ENCODE peak calls at places on chromosomes 2 and 18, in five cellular contexts. V, K, A, D and R are unnamed samples.
A peak's percentile ranks its signal among the peaks of the same experiment; 100 is the strongest.

GRCh38 chr2:202418027-202418426 is 41.9 kb downstream of the BMPR2 start:
- DNase-seq in V (no peak), K (no peak), A (no peak), D (no peak), R (no peak)

GRCh38 chr2:177241771-177242135 is 22.8 kb downstream of the NFE2L2 start:
- DNase-seq in V (no peak), K (no peak), A (no peak), D (no peak), R (peak; percentile 74)

GRCh38 chr2:128414351-128414750 is 95.7 kb upstream of the HS6ST1 start:
- DNase-seq in V (peak; percentile 25), K (no peak), A (no peak), D (peak; percentile 35), R (no peak)

GRCh38 chr2:109663721-109664120 is 49.6 kb downstream of the SOWAHC start:
- DNase-seq in V (no peak), K (peak; percentile 22), A (no peak), D (no peak), R (no peak)

GRCh38 chr18:79881695-79882094 is 69.8 kb downstream of the SLC66A2 start:
- DNase-seq in V (no peak), K (no peak), A (no peak), D (no peak), R (no peak)

GRCh38 chr18:39660141-39660540 is 2094.5 kb upstream of the CELF4 start:
- DNase-seq in V (no peak), K (no peak), A (no peak), D (no peak), R (peak; percentile 45)

GRCh38 chr18:3121256-3121655 is 98.5 kb downstream of the MYOM1 start:
- DNase-seq in V (no peak), K (no peak), A (no peak), D (no peak), R (no peak)

GRCh38 chr18:56038258-56039030 is 450.5 kb upstream of the TCF4 start:
- DNase-seq in V (no peak), K (no peak), A (no peak), D (no peak), R (no peak)

GRCh38 chr2:76870581-76870980 is 651.6 kb downstream of the LRRTM4 start:
- DNase-seq in V (no peak), K (peak; percentile 39), A (no peak), D (no peak), R (no peak)

GRCh38 chr2:223508372-223508771 is 93.8 kb downstream of the SCG2 start:
- DNase-seq in V (no peak), K (no peak), A (no peak), D (no peak), R (no peak)

GRCh38 chr2:5691659-5692529 is at the start of gene SOX11:
- DNase-seq in V (peak; percentile 93), K (peak; percentile 95), A (peak; percentile 96), D (peak; percentile 96), R (no peak)

GRCh38 chr2:222545821-222546540 is 109.9 kb downstream of the FARSB start:
- DNase-seq in V (no peak), K (peak; percentile 82), A (no peak), D (no peak), R (no peak)

GRCh38 chr2:8849322-8849721 is 11.9 kb upstream of the KIDINS220 start:
- DNase-seq in V (no peak), K (peak; percentile 9), A (no peak), D (no peak), R (no peak)

GRCh38 chr2:7289697-7290096 is 372.5 kb downstream of the RNF144A start:
- DNase-seq in V (peak; percentile 39), K (no peak), A (no peak), D (no peak), R (no peak)

GRCh38 chr2:114960389-114960788 is 517.9 kb downstream of the DPP10 start:
- DNase-seq in V (no peak), K (no peak), A (no peak), D (no peak), R (no peak)

GRCh38 chr2:114962551-114962950 is 520.1 kb downstream of the DPP10 start:
- DNase-seq in V (no peak), K (no peak), A (no peak), D (no peak), R (no peak)
- H2BK12ac ChIP-seq in V (no peak overlapping the region), K (no peak overlapping the region), A (no peak overlapping the region), D (no peak overlapping the region), R (no peak overlapping the region)

GRCh38 chr2:85770786-85771409 is 17.1 kb downstream of the ATOH8 start:
- DNase-seq in V (no peak), K (peak; percentile 57), A (no peak), D (no peak), R (no peak)
- H3K23ac ChIP-seq in V (no peak overlapping the region), K (no peak overlapping the region), A (no peak overlapping the region), D (no peak overlapping the region), R (no peak overlapping the region)

GRCh38 chr18:9763157-9763556 is 55.1 kb downstream of the RAB31 start:
- DNase-seq in V (no peak), K (no peak), A (no peak), D (no peak), R (no peak)
- H3K9ac ChIP-seq in V (no peak overlapping the region), K (no peak overlapping the region), A (no peak overlapping the region), D (no peak overlapping the region), R (no peak overlapping the region)

GRCh38 chr18:35777042-35777441 is 195.4 kb upstream of the RMP24 start:
- DNase-seq in V (peak; percentile 61), K (no peak), A (no peak), D (no peak), R (peak; percentile 18)

GRCh38 chr18:35778850-35779634 is 193.4 kb upstream of the RMP24 start:
- DNase-seq in V (no peak), K (no peak), A (no peak), D (no peak), R (no peak)

GRCh38 chr18:35780937-35781336 is 191.5 kb upstream of the RMP24 start:
- DNase-seq in V (no peak), K (no peak), A (no peak), D (no peak), R (no peak)

GRCh38 chr18:35786359-35787042 is 186.0 kb upstream of the RMP24 start:
- DNase-seq in V (no peak), K (no peak), A (no peak), D (no peak), R (no peak)

GRCh38 chr18:35782926-35783325 is 189.6 kb upstream of the RMP24 start:
- DNase-seq in V (no peak), K (no peak), A (no peak), D (no peak), R (no peak)
- H2BK12ac ChIP-seq in V (no peak overlapping the region), K (no peak overlapping the region), A (no peak overlapping the region), D (no peak overlapping the region), R (no peak overlapping the region)

DNA sequence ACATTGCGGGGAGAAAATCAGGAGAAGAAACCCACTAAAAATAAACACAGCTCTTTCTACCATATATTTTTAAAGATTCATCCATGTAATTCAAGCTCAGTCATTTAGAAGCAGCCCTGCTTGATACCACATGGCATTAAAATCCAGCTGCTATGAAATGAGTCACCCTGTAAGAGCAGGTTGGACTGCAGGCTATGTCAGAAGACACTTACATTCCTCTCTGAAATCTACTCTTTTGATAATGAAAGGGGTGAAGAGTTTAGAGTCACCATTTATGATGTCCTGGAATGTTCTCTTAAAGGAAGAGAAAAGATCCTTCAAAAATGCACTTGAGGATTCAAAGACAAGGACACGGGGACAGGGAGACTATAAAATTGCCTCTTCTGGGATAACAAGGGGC is 100.6 kb upstream of the APCDD1 start:
- DNase-seq in V (no peak), K (peak; percentile 65), A (no peak), D (no peak), R (peak; percentile 25)
- H3K23ac ChIP-seq in V (no peak overlapping the region), K (no peak overlapping the region), A (no peak overlapping the region), D (no peak overlapping the region), R (no peak overlapping the region)

GRCh38 chr2:57759822-57760300 is 286.7 kb upstream of the VRK2 start:
- DNase-seq in V (peak; percentile 91), K (peak; percentile 75), A (peak; percentile 92), D (peak; percentile 99), R (peak; percentile 84)
- H3K9ac ChIP-seq in V (no peak overlapping the region), K (peak overlapping the region; percentile 82), A (no peak overlapping the region), D (no peak overlapping the region), R (no peak overlapping the region)